ENCODE peak calls at places on chromosomes 16 and 17, in four cellular contexts. J is cardiac fibroblast, E is uterus, B is heart right ventricle. U is an unnamed sample.

GRCh38 chr17:55190748-55191147 is 74.0 kb upstream of the HLF start:
- DNase-seq in E (no peak), B (no peak), J (no peak), U (no peak)

GRCh38 chr17:9363440-9364350 is 211.9 kb downstream of the STX8 start:
- DNase-seq in E (no peak), B (no peak), J (peak; percentile 58), U (no peak)

GRCh38 chr17:13885953-13886889 is 183.1 kb upstream of the COX10 start:
- DNase-seq in B (peak; percentile 64), J (no peak), E (no peak), U (no peak)

GRCh38 chr16:2919511-2920255 is 8.0 kb downstream of the FLYWCH1 start:
- DNase-seq in J (peak; percentile 82), B (peak; percentile 63), E (peak; percentile 60), U (no peak)

GRCh38 chr17:77133087-77133633 is 7.6 kb upstream of the SEC14L1 start:
- DNase-seq in B (no peak), E (no peak), J (no peak), U (no peak)

GRCh38 chr17:4901648-4902344 is 1.1 kb downstream of the CHRNE start:
- DNase-seq in E (no peak), B (peak; percentile 51), J (no peak), U (no peak)

GRCh38 chr17:34199449-34199848 is 55.6 kb upstream of the CCL2 start:
- DNase-seq in B (no peak), J (no peak), E (no peak), U (no peak)

GRCh38 chr16:19997264-19997663 is 76.4 kb downstream of the GPR139 start:
- DNase-seq in B (no peak), E (no peak), J (no peak), U (no peak)

GRCh38 chr17:62807812-62808575 is at the start of gene MARCHF10:
- DNase-seq in E (peak; percentile 25), B (no peak), J (no peak), U (no peak)

GRCh38 chr17:30956764-30957374 is 14.0 kb upstream of the RNF135 start:
- DNase-seq in E (no peak), J (peak; percentile 19), B (peak; percentile 39), U (no peak)

GRCh38 chr16:88798772-88799455 is 4.7 kb upstream of the CDT1 start:
- DNase-seq in E (no peak), B (no peak), J (no peak), U (no peak)

GRCh38 chr16:8430401-8430800 is 159.9 kb downstream of the TMEM114 start:
- DNase-seq in B (no peak), J (no peak), E (no peak), U (no peak)

GRCh38 chr17:17188586-17188985 is 17.5 kb downstream of the PLD6 start:
- DNase-seq in B (no peak), J (no peak), E (no peak), U (no peak)

GRCh38 chr17:50871369-50871768 is 5.2 kb upstream of the TOB1 start:
- DNase-seq in B (no peak), E (no peak), J (no peak), U (no peak)

GRCh38 chr16:57572978-57573733 is 30.7 kb downstream of the ADGRG5 start:
- DNase-seq in E (no peak), B (no peak), J (no peak), U (no peak)

GRCh38 chr16:23114131-23114904 is 34.9 kb downstream of the USP31 start:
- DNase-seq in J (no peak), B (no peak), E (no peak), U (no peak)

GRCh38 chr16:80680046-80680445 is 124.4 kb downstream of the CDYL2 start:
- DNase-seq in J (no peak), E (no peak), B (no peak), U (no peak)

GRCh38 chr17:978110-979093 is 1.2 kb downstream of the NXN start:
- DNase-seq in B (peak; percentile 41), J (no peak), E (peak; percentile 47), U (no peak)

GRCh38 chr16:53509906-53510703 is 7.1 kb upstream of the AKTIP start:
- DNase-seq in E (peak; percentile 57), B (peak; percentile 73), J (peak; percentile 86), U (no peak)

GRCh38 chr17:49694847-49695697 is 12.7 kb downstream of the SLC35B1 start:
- DNase-seq in E (peak; percentile 63), J (peak; percentile 47), B (peak; percentile 54), U (no peak)

GRCh38 chr17:72615627-72615991 is 476.9 kb downstream of the SLC39A11 start:
- DNase-seq in B (no peak), J (no peak), E (no peak), U (no peak)

GRCh38 chr17:72616457-72616856 is 476.0 kb downstream of the SLC39A11 start:
- DNase-seq in B (no peak), E (no peak), J (no peak), U (no peak)

GRCh38 chr17:72614871-72615626 is 477.4 kb downstream of the SLC39A11 start:
- DNase-seq in E (no peak), B (no peak), J (peak; percentile 82), U (no peak)

GRCh38 chr17:72618018-72618509 is 474.4 kb downstream of the SLC39A11 start:
- DNase-seq in J (no peak), B (no peak), E (no peak), U (no peak)

GRCh38 chr17:72617557-72617956 is 474.9 kb downstream of the SLC39A11 start:
- DNase-seq in E (no peak), B (no peak), J (no peak), U (no peak)
- H3K4me3 ChIP-seq in E (no peak overlapping the region), B (no peak overlapping the region), J (no peak overlapping the region), U (no peak overlapping the region)

GRCh38 chr17:71762526-71762925 is 358.3 kb upstream of the SOX9 start:
- DNase-seq in E (no peak), J (no peak), B (no peak), U (no peak)

GRCh38 chr17:71759422-71760060 is 361.3 kb upstream of the SOX9 start:
- DNase-seq in E (no peak), B (no peak), J (no peak), U (no peak)

GRCh38 chr17:71760062-71760720 is 360.6 kb upstream of the SOX9 start:
- DNase-seq in B (no peak), J (no peak), E (no peak), U (no peak)

GRCh38 chr17:71765437-71765836 is 355.4 kb upstream of the SOX9 start:
- DNase-seq in E (no peak), B (no peak), J (no peak), U (no peak)

DNA sequence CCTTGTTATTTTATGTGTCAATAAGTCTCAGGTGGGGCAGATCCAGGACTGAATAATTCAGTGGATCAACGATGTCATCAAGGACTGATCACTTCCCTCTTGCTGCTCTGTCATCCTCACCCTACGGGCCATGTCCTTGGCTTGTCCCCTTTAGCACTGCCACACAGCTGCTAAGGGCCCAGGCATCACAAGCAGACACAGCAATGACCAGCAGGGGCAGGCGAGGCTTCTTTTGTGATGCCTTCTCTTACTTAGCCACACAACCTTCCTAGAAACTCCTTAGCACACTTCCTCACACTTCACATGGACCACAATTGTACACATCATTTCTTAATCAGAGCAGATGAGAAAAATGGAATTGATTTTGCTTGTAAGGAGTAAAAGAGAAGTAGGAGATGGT is 356.3 kb upstream of the SOX9 start:
- DNase-seq in E (no peak), J (no peak), B (peak; percentile 9), U (no peak)
- TF ChIP-seq CTCF in E (no peak), J (peak; percentile 32), B (no peak), U (no peak)

GRCh38 chr17:45238155-45238774 is 16.6 kb downstream of the FMNL1 start:
- DNase-seq in E (no peak), J (no peak), B (no peak), U (no peak)

GRCh38 chr17:45240905-45241314 is 19.2 kb downstream of the FMNL1 start:
- DNase-seq in B (no peak), J (no peak), E (no peak), U (no peak)

GRCh38 chr17:45243750-45244149 is 18.1 kb downstream of the SPATA32 start:
- DNase-seq in J (no peak), E (no peak), B (no peak), U (no peak)

GRCh38 chr17:45242015-45242414 is 19.9 kb downstream of the SPATA32 start:
- DNase-seq in J (no peak), B (no peak), E (no peak), U (no peak)

DNA sequence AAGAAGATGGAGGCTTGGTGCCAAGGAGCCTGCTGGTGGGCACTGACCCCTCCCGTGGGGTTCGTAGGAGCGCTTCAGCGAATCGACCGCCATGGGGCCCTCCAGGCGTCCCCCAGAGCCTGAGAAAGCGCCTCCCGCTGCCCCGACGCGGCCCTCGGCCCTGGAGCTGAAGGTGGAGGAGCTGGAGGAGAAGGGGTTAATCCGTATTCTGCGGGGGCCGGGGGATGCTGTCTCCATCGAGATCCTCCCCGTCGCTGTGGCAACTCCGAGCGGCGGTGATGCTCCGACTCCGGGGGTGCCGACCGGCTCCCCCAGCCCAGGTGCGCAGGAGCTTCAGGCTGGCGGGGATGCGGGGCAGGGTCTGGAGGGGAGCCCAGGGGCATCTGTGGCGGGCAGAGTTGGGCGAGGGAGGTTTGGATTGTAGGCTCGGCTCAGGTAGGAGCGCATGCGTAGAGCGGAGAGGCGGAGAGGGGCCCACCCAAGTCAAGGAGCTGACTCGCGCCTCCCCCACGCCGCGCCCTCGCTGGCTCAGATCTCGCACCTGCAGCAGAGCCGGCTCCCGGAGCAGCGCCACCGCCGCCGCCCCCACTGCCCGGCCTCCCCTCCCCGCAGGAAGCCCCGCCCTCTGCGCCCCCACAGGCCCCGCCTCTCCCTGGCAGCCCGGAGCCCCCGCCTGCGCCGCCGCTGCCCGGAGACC is 19.8 kb downstream of the FMNL1 start:
- DNase-seq in J (no peak), B (no peak), E (no peak), U (no peak)
- H3K4me3 ChIP-seq in J (peak overlapping the region; percentile 22), B (peak overlapping the region; percentile 22), E (no peak overlapping the region), U (peak overlapping the region; percentile 6)

DNA sequence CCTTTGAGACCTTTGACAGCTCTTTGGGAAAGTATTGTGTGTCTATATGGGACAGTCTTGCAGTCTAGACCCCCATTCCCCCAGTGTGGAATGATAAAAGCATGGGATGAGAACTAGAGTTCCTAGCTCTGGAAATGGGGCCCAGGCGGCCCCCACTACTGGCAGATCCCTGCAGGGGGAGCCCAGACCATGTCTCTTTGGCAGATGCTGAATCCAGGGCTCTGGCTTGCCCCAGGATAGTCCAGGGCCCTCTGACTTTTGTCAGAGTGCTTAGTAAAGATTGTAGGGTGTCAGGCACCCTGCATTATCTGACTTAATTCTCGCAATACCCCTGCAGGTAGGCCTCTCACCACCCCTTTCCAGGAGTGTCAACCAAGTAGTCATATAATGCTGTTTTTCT is 8.3 kb downstream of the ALKBH5 start:
- DNase-seq in J (peak; percentile 7), E (no peak), B (no peak), U (no peak)
- TF ChIP-seq CTCF in J (peak; percentile 47), E (no peak), B (no peak), U (no peak)

GRCh38 chr17:82964851-82965341 is 114.5 kb upstream of the METRNL start:
- DNase-seq in J (no peak), B (no peak), E (no peak), U (no peak)

GRCh38 chr17:82965371-82965770 is 114.0 kb upstream of the METRNL start:
- DNase-seq in J (no peak), B (no peak), E (no peak), U (no peak)

GRCh38 chr17:82966415-82966814 is 113.0 kb upstream of the METRNL start:
- DNase-seq in J (no peak), B (no peak), E (no peak), U (no peak)

GRCh38 chr17:82970067-82970466 is 109.3 kb upstream of the METRNL start:
- DNase-seq in E (no peak), J (no peak), B (no peak), U (no peak)

GRCh38 chr17:82967268-82968032 is 112.0 kb upstream of the METRNL start:
- DNase-seq in B (no peak), J (no peak), E (no peak), U (no peak)
- H3K4me3 ChIP-seq in B (no peak overlapping the region), J (no peak overlapping the region), E (no peak overlapping the region), U (no peak overlapping the region)

U was measured in AG04449.